ENCODE peak calls at places on chromosome 6, in seven cellular contexts. Q is effector memory CD4-positive, alpha-beta T cell; G is PC-9; R is tibial nerve; T is stimulated activated CD4-positive, alpha-beta T cell treated with anti-CD3 and anti-CD28 coated beads, Interleukin-1b, Interleukin-23, amount 100 ng/mL, for 4 hours; U is CD8-positive, alpha-beta memory T cell; P is hippocampal formation. H is an unnamed sample.
A peak's percentile ranks its signal among the peaks of the same experiment; 100 is the strongest.

GRCh38 chr6:74075323-74075722 is 379.3 kb downstream of the CD109 start:
- DNase-seq in Q (no peak), G (no peak), R (peak; percentile 24), T (no peak), U (no peak), P (no peak), H (no peak)

GRCh38 chr6:72272958-72273357 is 348.9 kb upstream of the KCNQ5 start:
- DNase-seq in Q (no peak), G (no peak), R (no peak), T (no peak), U (no peak), P (no peak), H (no peak)

GRCh38 chr6:15444881-15445280 is 199.0 kb downstream of the JARID2 start:
- DNase-seq in Q (no peak), G (no peak), R (no peak), T (no peak), U (no peak), P (no peak), H (no peak)

GRCh38 chr6:90216081-90216977 is 80.3 kb downstream of the BACH2 start:
- DNase-seq in Q (peak; percentile 22), G (no peak), R (no peak), T (peak; percentile 21), U (no peak), P (no peak), H (no peak)

GRCh38 chr6:109526905-109527628 is 44.0 kb upstream of the ZBTB24 start:
- DNase-seq in Q (peak; percentile 24), G (peak; percentile 33), R (no peak), T (no peak), U (peak; percentile 5), P (peak; percentile 60), H (peak; percentile 40)

GRCh38 chr6:35494161-35494563 is 2.7 kb downstream of the TEAD3 start:
- DNase-seq in Q (no peak), G (no peak), R (no peak), T (no peak), U (no peak), P (no peak), H (no peak)

GRCh38 chr6:88922775-88923548 is 40.5 kb downstream of the RNGTT start:
- DNase-seq in Q (no peak), G (no peak), R (no peak), T (no peak), U (no peak), P (no peak), H (no peak)

GRCh38 chr6:49966334-49966733 is 2.4 kb upstream of the DEFB114 start:
- DNase-seq in Q (no peak), G (no peak), R (no peak), T (no peak), U (no peak), P (no peak), H (no peak)

GRCh38 chr6:56311525-56311924 is 64.1 kb upstream of the COL21A1 start:
- DNase-seq in Q (no peak), G (no peak), R (no peak), T (no peak), U (no peak), P (no peak), H (no peak)

GRCh38 chr6:133548409-133548808 is 307.3 kb downstream of the EYA4 start:
- DNase-seq in Q (no peak), G (no peak), R (no peak), T (no peak), U (no peak), P (no peak), H (no peak)

GRCh38 chr6:153117986-153118886 is 12.8 kb downstream of the RGS17 start:
- DNase-seq in Q (no peak), G (no peak), R (no peak), T (no peak), U (no peak), P (no peak), H (no peak)

GRCh38 chr6:137351890-137352289 is 132.7 kb upstream of the IFNGR1 start:
- DNase-seq in Q (no peak), G (no peak), R (no peak), T (no peak), U (no peak), P (no peak), H (no peak)

GRCh38 chr6:131197716-131198115 is 62.4 kb downstream of the AKAP7 start:
- DNase-seq in Q (no peak), G (no peak), R (no peak), T (no peak), U (no peak), P (no peak), H (no peak)

GRCh38 chr6:50147371-50147770 is 97.6 kb upstream of the DEFB112 start:
- DNase-seq in Q (no peak), G (no peak), R (no peak), T (no peak), U (no peak), P (no peak), H (no peak)

GRCh38 chr6:54102239-54102638 is 9.0 kb upstream of the MLIP start:
- DNase-seq in Q (no peak), G (no peak), R (no peak), T (no peak), U (no peak), P (no peak), H (no peak)

GRCh38 chr6:138115191-138115590 is 8.0 kb upstream of the PERP start:
- DNase-seq in Q (no peak), G (no peak), R (no peak), T (no peak), U (no peak), P (no peak), H (no peak)

GRCh38 chr6:45896783-45897441 is 118.7 kb downstream of the CLIC5 start:
- DNase-seq in Q (no peak), G (no peak), R (no peak), T (no peak), U (no peak), P (no peak), H (no peak)

GRCh38 chr6:2378891-2379652 is 133.7 kb upstream of the GMDS start:
- DNase-seq in Q (no peak), G (no peak), R (no peak), T (no peak), U (no peak), P (no peak), H (no peak)

GRCh38 chr6:160386869-160387518 is 38.8 kb downstream of the SLC22A3 start:
- DNase-seq in Q (no peak), G (peak; percentile 18), R (no peak), T (no peak), U (no peak), P (no peak), H (no peak)

GRCh38 chr6:41672016-41672415 is 33.7 kb downstream of the MDFI start:
- DNase-seq in Q (no peak), G (no peak), R (no peak), T (no peak), U (no peak), P (no peak), H (no peak)

GRCh38 chr6:133983099-133983939 is 30.3 kb downstream of the TBPL1 start:
- DNase-seq in Q (peak; percentile 24), G (peak; percentile 42), R (no peak), T (no peak), U (peak; percentile 23), P (no peak), H (no peak)

GRCh38 chr6:10381133-10381829 is 33.6 kb downstream of the TFAP2A start:
- DNase-seq in Q (no peak), G (no peak), R (no peak), T (no peak), U (no peak), P (no peak), H (no peak)

GRCh38 chr6:163249651-163250101 is 164.8 kb upstream of the QKI start:
- DNase-seq in Q (no peak), G (no peak), R (no peak), T (no peak), U (no peak), P (peak; percentile 80), H (peak; percentile 54)

GRCh38 chr6:130557481-130558112 is 191.8 kb downstream of the TMEM200A start:
- DNase-seq in Q (no peak), G (no peak), R (no peak), T (no peak), U (no peak), P (no peak), H (no peak)

GRCh38 chr6:162721404-162721687 is 6.2 kb downstream of the PRKN start:
- DNase-seq in Q (no peak), G (no peak), R (no peak), T (no peak), U (no peak), P (no peak), H (no peak)

GRCh38 chr6:31352497-31353368 is 4.2 kb downstream of the HLA-B start:
- DNase-seq in Q (peak; percentile 34), G (no peak), R (no peak), T (no peak), U (peak; percentile 29), P (no peak), H (no peak)

GRCh38 chr6:53216301-53216700 is 67.7 kb upstream of the GCM1 start:
- DNase-seq in Q (no peak), G (no peak), R (no peak), T (no peak), U (no peak), P (no peak), H (no peak)

GRCh38 chr6:7073810-7074525 is 33.8 kb upstream of the RREB1 start:
- DNase-seq in Q (peak; percentile 24), G (no peak), R (no peak), T (peak; percentile 54), U (peak; percentile 9), P (no peak), H (no peak)